ENCODE peak calls at places on chromosomes 7 and 10, in ten cellular contexts. P is naive thymus-derived CD8-positive, alpha-beta T cell; A is gastrocnemius medialis; D is RWPE2; R is esophagus mucosa; O is T-helper 17 cell; X is heart left ventricle; S is stimulated activated naive CD8-positive, alpha-beta T cell treated with anti-CD3 and anti-CD28 coated beads, Interleukin-15, Interleukin-2, amounts not matched to agents 100 U/mL and 50 U/mL, for 24 hours; H is T-cell; I is naive B cell. G is an unnamed sample.

GRCh38 chr10:74586088-74586585 is 240.3 kb upstream of the KAT6B start:
- ATAC-seq in P (peak; percentile 66), A (no peak), D (no peak), R (no peak), O (peak; percentile 70), X (no peak), S (peak; percentile 54), H (peak; percentile 82), I (no peak), G (peak; percentile 41)

GRCh38 chr7:124712017-124712416 is 53.6 kb downstream of the GPR37 start:
- ATAC-seq in P (no peak), A (no peak), D (no peak), R (no peak), O (no peak), X (no peak), S (no peak), H (no peak), I (no peak), G (no peak)

GRCh38 chr10:80425901-80426300 is 17.6 kb downstream of the PRXL2A start:
- ATAC-seq in P (no peak), A (no peak), D (no peak), R (no peak), O (no peak), X (no peak), S (no peak), H (no peak), I (no peak), G (no peak)

GRCh38 chr7:35596061-35596460 is 98.9 kb downstream of the HERPUD2 start:
- ATAC-seq in P (no peak), A (no peak), D (peak; percentile 27), R (no peak), O (no peak), X (peak; percentile 89), S (no peak), H (no peak), I (no peak), G (no peak)

GRCh38 chr7:155285423-155286220 is 12.1 kb upstream of the INSIG1 start:
- ATAC-seq in P (no peak), A (no peak), D (no peak), R (no peak), O (no peak), X (no peak), S (no peak), H (peak; percentile 39), I (peak; percentile 81), G (peak; percentile 83)

GRCh38 chr10:79020605-79021004 is 48.2 kb upstream of the ZMIZ1 start:
- ATAC-seq in P (no peak), A (no peak), D (no peak), R (no peak), O (no peak), X (no peak), S (no peak), H (no peak), I (no peak), G (no peak)

GRCh38 chr7:95324396-95324795 is at the start of gene PON1:
- ATAC-seq in P (peak; percentile 59), A (no peak), D (peak; percentile 36), R (no peak), O (peak; percentile 93), X (no peak), S (no peak), H (peak; percentile 47), I (peak; percentile 92), G (peak; percentile 74)

GRCh38 chr10:35356725-35357092 is 20.4 kb downstream of the CCNY start:
- ATAC-seq in P (peak; percentile 54), A (no peak), D (no peak), R (peak; percentile 62), O (peak; percentile 63), X (no peak), S (peak; percentile 84), H (peak; percentile 41), I (no peak), G (no peak)

GRCh38 chr7:99399597-99399996 is 8.8 kb downstream of the PDAP1 start:
- ATAC-seq in P (no peak), A (peak; percentile 7), D (no peak), R (no peak), O (no peak), X (no peak), S (no peak), H (no peak), I (no peak), G (no peak)

GRCh38 chr7:68321076-68321639 is 1277.1 kb upstream of the AUTS2 start:
- ATAC-seq in P (no peak), A (peak; percentile 96), D (peak; percentile 97), R (no peak), O (no peak), X (peak; percentile 98), S (no peak), H (no peak), I (no peak), G (no peak)

GRCh38 chr10:76150886-76151288 is 719.5 kb downstream of the LRMDA start:
- ATAC-seq in P (no peak), A (no peak), D (no peak), R (no peak), O (no peak), X (no peak), S (no peak), H (no peak), I (no peak), G (no peak)

GRCh38 chr7:111953611-111954010 is 252.6 kb downstream of the DOCK4 start:
- ATAC-seq in P (no peak), A (peak; percentile 68), D (peak; percentile 87), R (peak; percentile 95), O (no peak), X (peak; percentile 82), S (peak; percentile 23), H (peak; percentile 20), I (no peak), G (peak; percentile 64)

GRCh38 chr7:47670738-47671137 is 88.8 kb upstream of the TNS3 start:
- ATAC-seq in P (no peak), A (no peak), D (no peak), R (peak; percentile 72), O (peak; percentile 66), X (peak; percentile 18), S (no peak), H (no peak), I (peak; percentile 68), G (peak; percentile 91)

GRCh38 chr7:80135306-80136104 is 874 bp downstream of the GNAI1 start:
- ATAC-seq in P (peak; percentile 49), A (peak; percentile 18), D (peak; percentile 19), R (peak; percentile 10), O (no peak), X (peak; percentile 33), S (peak; percentile 20), H (peak; percentile 51), I (peak; percentile 43), G (peak; percentile 10)

GRCh38 chr7:149329787-149330334 is 67.9 kb downstream of the ZNF783 start:
- ATAC-seq in P (no peak), A (no peak), D (no peak), R (no peak), O (no peak), X (no peak), S (no peak), H (no peak), I (no peak), G (no peak)

GRCh38 chr7:43927810-43928209 is 1.6 kb downstream of the UBE2D4 start:
- ATAC-seq in P (no peak), A (no peak), D (no peak), R (no peak), O (no peak), X (no peak), S (no peak), H (no peak), I (no peak), G (no peak)

GRCh38 chr10:92080244-92080643 is 156.7 kb downstream of the BTAF1 start:
- ATAC-seq in P (no peak), A (no peak), D (no peak), R (no peak), O (no peak), X (no peak), S (no peak), H (no peak), I (no peak), G (no peak)

GRCh38 chr7:106462914-106463482 is 178.2 kb upstream of the NAMPT start:
- ATAC-seq in P (no peak), A (no peak), D (no peak), R (no peak), O (no peak), X (no peak), S (peak; percentile 57), H (no peak), I (no peak), G (no peak)

GRCh38 chr7:73507556-73507955 is 14.5 kb downstream of the BAZ1B start:
- ATAC-seq in P (no peak), A (no peak), D (no peak), R (no peak), O (no peak), X (no peak), S (no peak), H (no peak), I (no peak), G (no peak)

GRCh38 chr10:126050301-126050700 is 153.9 kb downstream of the FANK1 start:
- ATAC-seq in P (no peak), A (no peak), D (no peak), R (no peak), O (no peak), X (no peak), S (no peak), H (no peak), I (no peak), G (no peak)

GRCh38 chr10:60139798-60140566 is 233.6 kb upstream of the CCDC6 start:
- ATAC-seq in P (no peak), A (peak; percentile 72), D (peak; percentile 87), R (peak; percentile 61), O (no peak), X (peak; percentile 3), S (no peak), H (no peak), I (no peak), G (no peak)

GRCh38 chr7:80530136-80530535 is 18.3 kb upstream of the GNAT3 start:
- ATAC-seq in P (no peak), A (no peak), D (no peak), R (no peak), O (no peak), X (peak; percentile 67), S (no peak), H (no peak), I (no peak), G (no peak)